ENCODE peak calls at places on chromosomes 16 and 17, in seven cellular contexts. U is thoracic aorta, H is PC-9, X is SJSA1, L is substantia nigra, K is ascending aorta, G is dorsolateral prefrontal cortex. Y is an unnamed sample.
A peak's percentile ranks its signal among the peaks of the same experiment; 100 is the strongest.

GRCh38 chr17:62681939-62682381 is 54.5 kb downstream of the MRC2 start:
- DNase-seq in U (no peak), G (no peak), X (no peak), H (no peak), L (no peak), K (no peak), Y (no peak)

GRCh38 chr17:76537578-76538280 is at the start of gene CYGB:
- DNase-seq in G (no peak), H (no peak), X (no peak), U (no peak), L (no peak), K (no peak), Y (peak; percentile 73)

GRCh38 chr17:31511176-31511540 is 119.7 kb downstream of the RAB11FIP4 start:
- DNase-seq in L (no peak), X (no peak), U (no peak), K (no peak), H (no peak), G (no peak), Y (no peak)

GRCh38 chr16:72878301-72879269 is 169.3 kb downstream of the ZFHX3 start:
- DNase-seq in L (no peak), X (no peak), K (no peak), H (no peak), U (no peak), G (no peak), Y (no peak)

GRCh38 chr17:69245617-69246016 is 17.0 kb upstream of the ABCA10 start:
- DNase-seq in X (no peak), U (no peak), L (no peak), G (no peak), K (no peak), H (no peak), Y (no peak)

GRCh38 chr17:1627987-1628855 is at the start of gene SLC43A2:
- DNase-seq in X (peak; percentile 68), G (peak; percentile 81), H (peak; percentile 72), U (no peak), K (peak; percentile 87), L (peak; percentile 77), Y (peak; percentile 82)

GRCh38 chr16:77171750-77172635 is 19.0 kb upstream of the MON1B start:
- DNase-seq in X (peak; percentile 28), L (no peak), H (peak; percentile 21), G (no peak), K (no peak), U (no peak), Y (no peak)

GRCh38 chr17:65222216-65222738 is 85.1 kb downstream of the RGS9 start:
- DNase-seq in H (no peak), L (no peak), G (no peak), K (no peak), U (no peak), X (no peak), Y (no peak)

GRCh38 chr17:43908111-43908721 is 880 bp upstream of the MPP2 start:
- DNase-seq in K (peak; percentile 90), G (peak; percentile 74), H (no peak), X (peak; percentile 41), L (peak; percentile 78), U (peak; percentile 40), Y (peak; percentile 88)

GRCh38 chr17:74748529-74749261 is at the start of gene NHERF1:
- DNase-seq in U (peak; percentile 75), H (peak; percentile 30), G (peak; percentile 89), X (peak; percentile 91), L (peak; percentile 80), K (peak; percentile 98), Y (peak; percentile 94)

GRCh38 chr17:59893617-59894100 is 738 bp downstream of the RPS6KB1 start:
- DNase-seq in U (no peak), X (peak; percentile 57), L (peak; percentile 13), G (no peak), H (no peak), K (peak; percentile 54), Y (no peak)

GRCh38 chr17:4944163-4944553 is 4.1 kb downstream of the RNF167 start:
- DNase-seq in H (no peak), G (no peak), U (no peak), L (no peak), K (no peak), X (no peak), Y (no peak)

GRCh38 chr16:75758215-75758614 is 31.9 kb upstream of the CPHXL start:
- DNase-seq in L (no peak), X (no peak), G (no peak), U (no peak), K (no peak), H (no peak), Y (no peak)

GRCh38 chr16:89410794-89411309 is 79.5 kb downstream of the ANKRD11 start:
- DNase-seq in H (no peak), K (peak; percentile 73), G (no peak), X (peak; percentile 60), U (peak; percentile 31), L (no peak), Y (peak; percentile 84)

GRCh38 chr17:59435238-59435637 is 103.8 kb downstream of the YPEL2 start:
- DNase-seq in G (no peak), X (peak; percentile 69), K (no peak), U (no peak), H (peak; percentile 10), L (no peak), Y (no peak)

GRCh38 chr17:50270430-50271172 is 3.7 kb upstream of the TMEM92 start:
- DNase-seq in G (no peak), U (no peak), L (no peak), K (peak; percentile 63), X (peak; percentile 85), H (peak; percentile 30), Y (peak; percentile 79)

GRCh38 chr17:47733414-47734288 is 615 bp downstream of the TBX21 start:
- DNase-seq in K (no peak), L (no peak), H (no peak), G (peak; percentile 12), X (no peak), U (no peak), Y (peak; percentile 60)

DNA sequence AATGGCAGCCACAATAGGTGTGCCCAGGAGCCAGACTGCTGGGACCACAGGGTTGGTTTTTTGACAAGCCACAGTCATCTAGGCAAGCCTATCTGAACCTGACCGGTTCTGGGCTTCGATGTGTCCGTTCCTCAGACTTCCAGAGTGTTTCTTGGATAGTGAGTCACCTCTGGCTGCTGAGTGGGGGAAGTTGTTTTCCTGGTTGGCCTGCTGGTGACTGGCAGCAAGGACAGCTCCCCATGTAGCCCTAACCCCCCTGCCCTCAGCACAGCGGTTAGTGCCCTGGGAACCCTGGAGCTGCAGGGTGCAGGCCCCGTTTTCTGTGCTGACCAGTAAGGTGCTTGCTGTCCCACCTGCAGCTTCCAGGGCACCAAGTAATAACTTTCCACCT is 65.5 kb downstream of the PLD6 start:
- DNase-seq in X (peak; percentile 16), H (peak; percentile 78), U (no peak), L (no peak), K (no peak), G (no peak), Y (no peak)
- H3K27ac ChIP-seq in X (no peak overlapping the region), H (peak overlapping the region; percentile 9), U (no peak overlapping the region), L (peak overlapping the region; percentile 37), K (peak overlapping the region; percentile 51), G (no peak overlapping the region), Y (peak overlapping the region; percentile 31)

GRCh38 chr17:81702934-81703746 is at the start of gene MRPL12:
- DNase-seq in K (peak; percentile 94), H (peak; percentile 91), U (peak; percentile 76), L (peak; percentile 88), G (peak; percentile 97), X (peak; percentile 91), Y (peak; percentile 91)

GRCh38 chr17:81703747-81704654 is 834 bp downstream of the MRPL12 start:
- DNase-seq in G (no peak), H (no peak), X (no peak), L (no peak), U (no peak), K (no peak), Y (no peak)

GRCh38 chr17:81700353-81701287 is 2.5 kb upstream of the MRPL12 start:
- DNase-seq in G (no peak), U (no peak), H (no peak), L (no peak), K (no peak), X (no peak), Y (no peak)

GRCh38 chr17:81697261-81698044 is 5.7 kb upstream of the MRPL12 start:
- DNase-seq in H (no peak), L (no peak), U (no peak), G (no peak), X (no peak), K (no peak), Y (no peak)

DNA sequence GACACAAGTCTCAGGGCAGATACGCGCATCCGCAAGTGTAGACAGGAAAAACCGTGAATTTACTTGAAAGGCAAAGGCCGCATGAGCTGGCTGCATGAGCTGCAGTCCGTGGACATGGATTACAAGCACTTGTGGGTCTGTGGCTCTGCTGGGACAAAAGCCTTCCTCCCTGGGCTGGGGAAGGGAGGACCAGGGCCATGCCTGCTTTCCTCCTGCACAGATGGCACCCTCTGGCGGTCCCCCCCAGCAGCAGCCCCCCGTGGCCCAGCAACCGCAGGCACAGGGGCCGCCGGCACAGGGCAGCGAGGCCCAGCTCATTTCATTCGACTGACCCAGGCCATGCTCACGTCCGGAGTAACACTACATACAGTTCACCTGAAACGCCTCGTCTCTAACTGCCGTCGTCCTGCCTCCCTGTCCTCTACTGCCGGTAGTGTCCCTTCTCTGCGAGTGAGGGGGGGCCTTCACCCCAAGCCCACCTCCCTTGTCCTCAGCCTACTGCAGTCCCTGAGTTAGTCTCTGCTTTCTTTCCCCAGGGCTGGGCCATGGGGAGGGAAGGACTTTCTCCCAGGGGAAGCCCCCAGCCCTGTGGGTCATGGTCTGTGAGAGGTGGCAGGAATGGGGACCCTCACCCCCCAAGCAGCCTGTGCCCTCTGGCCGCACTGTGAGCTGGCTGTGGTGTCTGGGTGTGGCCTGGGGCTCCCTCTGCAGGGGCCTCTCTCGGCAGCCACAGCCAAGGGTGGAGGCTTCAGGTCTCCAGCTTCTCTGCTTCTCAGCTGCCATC is 1.7 kb upstream of the MRPL12 start:
- DNase-seq in L (no peak), K (no peak), G (no peak), U (no peak), H (no peak), X (peak; percentile 35), Y (no peak)
- H3K27ac ChIP-seq in L (no peak overlapping the region), K (no peak overlapping the region), G (no peak overlapping the region), U (no peak overlapping the region), H (no peak overlapping the region), X (no peak overlapping the region), Y (no peak overlapping the region)

DNA sequence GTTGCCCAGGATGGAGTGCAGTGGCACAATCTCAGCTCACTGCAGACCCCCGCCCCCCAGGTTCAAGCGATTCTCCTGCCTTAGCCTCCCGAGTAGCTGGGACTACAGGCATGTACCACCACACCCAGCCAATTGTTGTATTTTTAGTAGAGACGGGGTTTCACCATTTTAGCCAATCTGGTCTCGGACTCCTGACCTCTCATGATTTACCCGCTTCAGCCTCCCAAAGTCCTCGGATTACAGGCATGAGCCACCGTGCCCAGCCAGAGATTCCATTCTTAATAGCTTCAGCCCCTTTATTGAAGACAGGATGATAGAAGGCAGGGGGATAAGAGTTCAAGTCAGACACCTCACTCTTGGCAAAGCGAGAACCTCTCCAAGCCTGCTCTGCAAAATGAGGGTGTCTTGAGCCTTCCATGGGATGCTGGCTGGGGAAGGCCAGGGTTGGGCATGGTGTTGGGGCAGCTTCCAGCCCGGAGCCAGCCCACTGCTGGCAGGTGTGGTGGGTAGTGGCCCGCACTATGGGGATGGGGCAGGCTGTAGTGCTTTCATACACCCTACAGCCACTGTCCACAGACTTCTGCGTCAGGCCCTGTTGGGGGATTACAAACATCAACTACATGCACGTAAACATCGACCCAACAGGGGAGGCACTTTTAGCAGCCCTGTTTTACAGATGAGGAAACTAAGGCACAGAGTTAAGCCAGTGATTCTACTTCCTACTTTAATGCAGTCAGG is 3.5 kb downstream of the CARHSP1 start:
- DNase-seq in L (no peak), U (no peak), X (no peak), K (no peak), H (no peak), G (no peak), Y (no peak)
- H3K27ac ChIP-seq in L (peak overlapping the region; percentile 82), U (no peak overlapping the region), X (no peak overlapping the region), K (no peak overlapping the region), H (no peak overlapping the region), G (peak overlapping the region; percentile 80), Y (peak overlapping the region; percentile 75)

GRCh38 chr16:2512920-2513404 is 790 bp upstream of the ATP6V0C start:
- DNase-seq in L (no peak), U (no peak), G (no peak), X (no peak), H (no peak), K (no peak), Y (no peak)
- H3K27ac ChIP-seq in L (peak overlapping the region; percentile 96), U (no peak overlapping the region), G (peak overlapping the region; percentile 94), X (no peak overlapping the region), H (no peak overlapping the region), K (peak overlapping the region; percentile 96), Y (peak overlapping the region; percentile 97)

Y was measured in coronary artery.